ENCODE peak calls at places on chromosomes 16 and 17, in four cellular contexts. One of them, this sample, is unnamed.

GRCh38 chr17:78541488-78542237 is 35.5 kb downstream of the DNAH17 start:
- DNase-seq in GM12878: no peak
- DNase-seq in K562: peak
- DNase-seq in GM12891: no peak
- DNase-seq in this sample: no peak

GRCh38 chr17:41521574-41522261 is 3.0 kb upstream of the KRT15 start:
- DNase-seq in GM12891: no peak
- DNase-seq in GM12878: no peak
- DNase-seq in K562: peak
- DNase-seq in this sample: no peak

GRCh38 chr17:51455211-51455610 is 194.9 kb downstream of the UTP18 start:
- DNase-seq in GM12878: no peak
- DNase-seq in GM12891: no peak
- DNase-seq in K562: no peak
- DNase-seq in this sample: no peak

GRCh38 chr16:734208-734980 is 6.4 kb downstream of the CIAO3 start:
- DNase-seq in GM12878: no peak
- DNase-seq in K562: no peak
- DNase-seq in GM12891: no peak
- DNase-seq in this sample: no peak

GRCh38 chr16:1532081-1532760 is 1.2 kb upstream of the TMEM204 start:
- DNase-seq in K562: no peak
- DNase-seq in GM12878: no peak
- DNase-seq in GM12891: no peak
- DNase-seq in this sample: no peak

GRCh38 chr16:64705443-64705842 is 416.4 kb downstream of the CDH11 start:
- DNase-seq in GM12878: no peak
- DNase-seq in GM12891: no peak
- DNase-seq in K562: no peak
- DNase-seq in this sample: no peak

GRCh38 chr17:19024101-19025078 is 19.8 kb upstream of the FAM83G start:
- DNase-seq in GM12878: no peak
- DNase-seq in K562: no peak
- DNase-seq in GM12891: no peak
- DNase-seq in this sample: no peak

GRCh38 chr16:49780436-49780835 is 75.5 kb downstream of the ZNF423 start:
- DNase-seq in GM12891: no peak
- DNase-seq in K562: no peak
- DNase-seq in GM12878: no peak
- DNase-seq in this sample: no peak

GRCh38 chr17:34154916-34155730 is 100.0 kb upstream of the CCL2 start:
- DNase-seq in GM12891: no peak
- DNase-seq in GM12878: no peak
- DNase-seq in K562: no peak
- DNase-seq in this sample: no peak

GRCh38 chr17:76635659-76636360 is 7.7 kb downstream of the ST6GALNAC1 start:
- DNase-seq in GM12878: no peak
- DNase-seq in K562: no peak
- DNase-seq in GM12891: no peak
- DNase-seq in this sample: no peak

GRCh38 chr16:54533856-54534490 is 247.4 kb upstream of the IRX3 start:
- DNase-seq in GM12891: no peak
- DNase-seq in K562: no peak
- DNase-seq in GM12878: no peak
- DNase-seq in this sample: no peak

GRCh38 chr16:17224859-17225258 is 245.9 kb downstream of the XYLT1 start:
- DNase-seq in GM12878: no peak
- DNase-seq in K562: no peak
- DNase-seq in GM12891: no peak
- DNase-seq in this sample: peak

GRCh38 chr16:12235110-12235509 is 258.6 kb downstream of the SNX29 start:
- DNase-seq in GM12891: no peak
- DNase-seq in K562: no peak
- DNase-seq in GM12878: no peak
- DNase-seq in this sample: no peak

GRCh38 chr17:7114875-7115614 is 423 bp upstream of the ASGR2 start:
- DNase-seq in GM12878: no peak
- DNase-seq in K562: no peak
- DNase-seq in GM12891: no peak
- DNase-seq in this sample: peak

GRCh38 chr17:7261377-7262191 is 694 bp downstream of the CLDN7 start:
- DNase-seq in K562: no peak
- DNase-seq in GM12878: no peak
- DNase-seq in GM12891: peak
- DNase-seq in this sample: no peak

DNA sequence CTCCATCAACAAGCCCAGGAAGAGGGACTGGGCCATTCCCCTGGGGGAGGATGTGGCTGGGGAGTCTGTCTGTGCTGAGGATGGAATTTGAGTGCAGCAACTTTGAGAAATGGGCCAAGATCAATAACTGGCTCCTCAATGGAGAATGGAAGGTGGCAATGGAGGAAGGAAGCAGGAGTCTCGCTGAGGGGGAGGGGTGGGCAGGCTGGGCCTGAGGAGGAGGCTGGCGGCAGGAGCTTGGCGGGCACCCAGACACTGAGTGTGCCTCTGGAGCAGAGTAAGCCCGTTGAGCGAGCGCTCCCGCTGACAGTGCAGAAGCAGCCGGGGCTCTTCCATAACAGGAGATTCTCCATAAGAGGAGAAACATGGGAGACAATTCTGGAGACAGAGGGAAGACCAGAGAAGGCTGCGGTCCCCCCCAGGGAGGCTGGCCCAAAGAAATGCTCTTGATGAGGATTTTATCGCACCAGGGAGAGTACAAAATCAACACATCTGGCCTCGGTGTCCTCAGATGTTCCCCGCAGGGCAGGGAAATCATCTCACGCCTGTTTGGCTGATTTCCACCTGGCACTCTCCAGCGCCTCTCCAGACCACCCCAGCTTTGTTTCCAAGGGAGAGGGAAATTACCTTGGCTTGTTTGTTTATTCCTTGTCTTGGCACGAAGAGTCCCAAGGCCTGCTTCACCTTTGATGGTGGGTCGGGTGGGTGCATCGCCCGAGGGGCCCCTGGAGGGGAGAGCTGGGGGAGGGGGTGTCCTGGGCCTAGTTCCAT is 2.8 kb upstream of the MMP15 start:
- DNase-seq in K562: no peak
- DNase-seq in GM12891: no peak
- DNase-seq in GM12878: no peak
- DNase-seq in this sample: no peak
- TF ChIP-seq SPI1 in K562: no peak
- TF ChIP-seq SPI1 in GM12891: no peak
- TF ChIP-seq SPI1 in GM12878: no peak
- TF ChIP-seq SPI1 in this sample: no peak

DNA sequence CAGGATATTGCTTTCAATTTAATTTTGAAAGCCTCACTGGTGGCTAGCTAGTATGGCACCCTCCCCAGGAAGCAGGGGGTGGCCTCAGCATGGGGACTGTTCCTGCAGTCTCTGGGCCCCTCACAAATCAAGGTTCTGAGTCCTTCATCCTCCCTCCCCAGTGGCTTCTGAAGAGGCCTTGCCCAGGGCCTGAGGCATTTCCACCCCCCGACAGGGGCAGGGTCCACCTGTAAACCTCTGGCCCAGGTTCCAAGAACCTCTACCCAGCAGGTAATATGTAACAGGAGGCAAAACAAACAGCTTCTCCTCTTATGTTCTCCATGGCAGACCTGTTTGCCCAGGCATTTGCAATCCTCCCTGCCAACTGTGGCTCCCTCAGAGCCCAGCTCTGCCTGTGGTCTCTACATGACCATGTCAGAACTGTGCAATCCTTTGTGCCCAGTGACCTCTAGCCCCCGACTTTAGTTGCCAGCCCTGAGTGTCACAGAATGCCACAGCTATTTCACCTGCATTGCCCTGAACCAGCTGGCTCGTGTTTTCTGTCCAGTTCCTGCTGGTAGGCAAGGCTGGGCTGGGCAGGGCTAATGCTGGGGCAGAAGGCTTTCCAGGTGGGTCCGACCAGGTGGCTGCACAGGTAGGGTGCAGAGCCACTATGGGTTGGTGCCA is 14.3 kb downstream of the ACSF2 start:
- DNase-seq in GM12878: no peak
- DNase-seq in GM12891: no peak
- DNase-seq in K562: no peak
- DNase-seq in this sample: no peak
- TF ChIP-seq SPI1 in GM12878: no peak
- TF ChIP-seq SPI1 in GM12891: no peak
- TF ChIP-seq SPI1 in K562: no peak
- TF ChIP-seq SPI1 in this sample: no peak

GRCh38 chr16:19559242-19559910 is 3.9 kb downstream of the VPS35L start:
- DNase-seq in K562: peak
- DNase-seq in GM12878: no peak
- DNase-seq in GM12891: no peak
- DNase-seq in this sample: peak

GRCh38 chr16:19566362-19566761 is 10.9 kb downstream of the VPS35L start:
- DNase-seq in GM12891: no peak
- DNase-seq in GM12878: no peak
- DNase-seq in K562: no peak
- DNase-seq in this sample: no peak

GRCh38 chr16:19567560-19567959 is 12.1 kb downstream of the VPS35L start:
- DNase-seq in GM12891: no peak
- DNase-seq in GM12878: no peak
- DNase-seq in K562: no peak
- DNase-seq in this sample: no peak

GRCh38 chr16:19560078-19560477 is 4.6 kb downstream of the VPS35L start:
- DNase-seq in K562: no peak
- DNase-seq in GM12878: no peak
- DNase-seq in GM12891: no peak
- DNase-seq in this sample: no peak

GRCh38 chr16:19563377-19563776 is 7.9 kb downstream of the VPS35L start:
- DNase-seq in K562: no peak
- DNase-seq in GM12891: no peak
- DNase-seq in GM12878: no peak
- DNase-seq in this sample: no peak
- TF ChIP-seq SPI1 in K562: no peak
- TF ChIP-seq SPI1 in GM12891: no peak
- TF ChIP-seq SPI1 in GM12878: no peak
- TF ChIP-seq SPI1 in this sample: no peak

GRCh38 chr17:82536220-82537201 is 17.0 kb downstream of the FOXK2 start:
- DNase-seq in GM12891: no peak
- DNase-seq in GM12878: no peak
- DNase-seq in K562: no peak
- DNase-seq in this sample: no peak
- TF ChIP-seq SPI1 in GM12891: no peak
- TF ChIP-seq SPI1 in GM12878: no peak
- TF ChIP-seq SPI1 in K562: no peak
- TF ChIP-seq SPI1 in this sample: no peak

GRCh38 chr17:62724398-62725146 is 83.5 kb downstream of the MARCHF10 start:
- DNase-seq in GM12891: peak
- DNase-seq in K562: no peak
- DNase-seq in GM12878: peak
- DNase-seq in this sample: no peak

GRCh38 chr17:62723842-62724241 is 84.3 kb downstream of the MARCHF10 start:
- DNase-seq in K562: peak
- DNase-seq in GM12891: no peak
- DNase-seq in GM12878: no peak
- DNase-seq in this sample: no peak

GRCh38 chr17:62722625-62723024 is 85.5 kb downstream of the MARCHF10 start:
- DNase-seq in GM12891: no peak
- DNase-seq in K562: no peak
- DNase-seq in GM12878: no peak
- DNase-seq in this sample: no peak

GRCh38 chr17:62727916-62728672 is 80.0 kb downstream of the MARCHF10 start:
- DNase-seq in K562: peak
- DNase-seq in GM12878: no peak
- DNase-seq in GM12891: no peak
- DNase-seq in this sample: no peak

DNA sequence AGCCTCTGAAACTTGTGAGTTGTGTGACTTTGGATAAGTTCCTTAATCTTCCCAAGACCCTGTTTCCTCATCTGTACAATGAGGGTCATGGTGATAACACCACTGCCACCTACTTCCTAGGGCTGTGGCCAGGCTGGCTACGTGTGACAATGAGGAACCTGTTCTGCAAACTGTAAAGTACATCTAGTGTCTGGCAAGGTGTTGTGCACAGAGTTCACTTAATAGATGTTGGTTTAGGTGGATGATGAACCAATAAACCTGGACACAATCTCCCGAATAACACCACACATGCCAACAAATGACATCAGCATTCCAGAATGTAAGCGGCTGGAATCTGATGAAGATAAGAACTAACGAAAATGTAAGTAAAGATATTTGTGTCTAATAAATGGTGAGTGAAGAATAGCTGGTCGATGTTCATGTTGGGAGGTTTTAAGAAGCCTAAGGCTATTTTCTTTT is 82.3 kb downstream of the MARCHF10 start:
- DNase-seq in GM12878: no peak
- DNase-seq in K562: no peak
- DNase-seq in GM12891: no peak
- DNase-seq in this sample: no peak
- TF ChIP-seq SPI1 in GM12878: no peak
- TF ChIP-seq SPI1 in K562: no peak
- TF ChIP-seq SPI1 in GM12891: no peak
- TF ChIP-seq SPI1 in this sample: no peak

DNA sequence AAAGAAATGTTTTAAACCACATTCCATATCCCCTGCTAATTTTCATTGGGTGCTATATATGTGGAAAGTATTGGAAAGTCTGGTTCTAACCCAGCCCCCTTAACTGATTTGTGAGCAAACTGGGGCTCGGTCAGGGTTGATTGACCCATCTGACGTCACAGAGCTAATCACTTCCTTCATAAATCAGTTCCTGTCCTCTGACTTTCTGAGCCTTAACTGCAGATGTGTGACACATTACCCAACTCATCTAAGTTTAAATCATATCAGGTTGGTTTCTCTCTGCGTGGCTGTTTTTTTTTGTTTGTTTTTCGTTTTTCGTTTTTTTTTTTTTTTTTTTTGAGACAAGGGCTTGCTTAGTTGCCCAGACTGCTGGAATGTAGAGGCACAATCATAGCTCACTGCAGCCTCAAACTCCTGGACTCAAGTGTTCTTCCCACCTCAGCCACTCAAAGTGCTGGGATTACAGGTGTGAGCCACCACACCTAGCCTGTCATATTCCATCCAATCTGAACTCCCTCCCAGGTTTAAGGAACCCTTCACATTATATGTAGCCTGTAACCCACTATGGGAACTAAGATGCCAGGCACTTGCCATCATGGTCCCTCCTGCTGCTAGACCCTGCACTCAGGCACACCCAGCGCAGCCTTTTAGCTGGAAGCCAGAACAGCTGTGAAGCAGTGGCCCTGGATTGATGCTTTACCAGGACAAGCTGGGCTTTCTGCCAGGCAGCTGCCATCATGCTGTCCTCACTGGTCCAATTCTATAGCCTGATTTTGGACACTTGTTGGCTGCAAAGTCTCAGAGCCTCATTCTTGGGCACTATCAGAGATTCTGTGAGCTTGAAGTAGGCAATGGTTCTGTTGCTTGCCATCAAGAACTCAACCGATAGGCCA is 6.9 kb upstream of the BPTF start:
- DNase-seq in GM12878: peak
- DNase-seq in K562: no peak
- DNase-seq in GM12891: no peak
- DNase-seq in this sample: no peak
- TF ChIP-seq SPI1 in GM12878: peak
- TF ChIP-seq SPI1 in K562: no peak
- TF ChIP-seq SPI1 in GM12891: peak
- TF ChIP-seq SPI1 in this sample: no peak

GRCh38 chr17:74148446-74148845 is 55.0 kb upstream of the RPL38 start:
- DNase-seq in GM12878: no peak
- DNase-seq in K562: no peak
- DNase-seq in GM12891: no peak
- DNase-seq in this sample: no peak
- TF ChIP-seq SPI1 in GM12878: no peak
- TF ChIP-seq SPI1 in K562: no peak
- TF ChIP-seq SPI1 in GM12891: no peak
- TF ChIP-seq SPI1 in this sample: no peak